ENCODE peak calls at places on chromosomes 2 and 18, in eight cellular contexts. F, L, M, Y, G, H, P and X are unnamed samples.

GRCh38 chr2:181540421-181540820 is 83.2 kb downstream of the ITGA4 start:
- DNase-seq in F (no peak), L (no peak), M (no peak), Y (no peak), G (no peak), H (no peak), P (no peak), X (no peak)

GRCh38 chr2:235670974-235671787 is 177.3 kb downstream of the AGAP1 start:
- DNase-seq in F (no peak), L (peak), M (no peak), Y (no peak), G (no peak), H (no peak), P (no peak), X (peak)

GRCh38 chr18:67023059-67023458 is 419.2 kb upstream of the CDH19 start:
- DNase-seq in F (no peak), L (no peak), M (no peak), Y (no peak), G (no peak), H (no peak), P (no peak), X (no peak)

GRCh38 chr2:206064077-206064476 is 21.9 kb downstream of the INO80D start:
- DNase-seq in F (no peak), L (no peak), M (no peak), Y (peak), G (no peak), H (no peak), P (no peak), X (no peak)

GRCh38 chr2:191345788-191346187 is 100.6 kb downstream of the MYO1B start:
- DNase-seq in F (no peak), L (no peak), M (no peak), Y (peak), G (no peak), H (no peak), P (no peak), X (no peak)

GRCh38 chr2:63055510-63056308 is 5.1 kb downstream of the OTX1 start:
- DNase-seq in F (no peak), L (peak), M (no peak), Y (peak), G (peak), H (peak), P (no peak), X (no peak)

GRCh38 chr18:1014951-1015627 is 110.4 kb downstream of the ADCYAP1 start:
- DNase-seq in F (no peak), L (peak), M (no peak), Y (peak), G (no peak), H (no peak), P (no peak), X (no peak)

GRCh38 chr2:29578084-29578598 is 343.2 kb downstream of the ALK start:
- DNase-seq in F (no peak), L (no peak), M (no peak), Y (no peak), G (no peak), H (no peak), P (no peak), X (no peak)

GRCh38 chr2:48844418-48845155 is 89.1 kb upstream of the LHCGR start:
- DNase-seq in F (peak), L (no peak), M (no peak), Y (peak), G (no peak), H (no peak), P (no peak), X (no peak)